ENCODE peak calls at places on chromosomes 1 and 21, in nine cellular contexts. A is tibial artery, I is spleen, F is endodermal cell, D is fibroblast of lung, U is WERI-Rb-1, G is thyroid gland, J is uterus, P is gastrocnemius medialis. S is an unnamed sample. For H3K36me3, the result is how much of the 10 kb centered on the place peaks cover.

GRCh38 chr21:16563795-16564194 is 834.0 kb downstream of the USP25 start:
- DNase-seq in A (no peak), I (no peak), F (peak), D (no peak), U (no peak), G (peak), J (no peak), P (no peak), S (no peak)

GRCh38 chr1:46581685-46582455 is 22.2 kb downstream of the MKNK1 start:
- DNase-seq in A (no peak), I (no peak), F (no peak), D (no peak), U (no peak), G (no peak), J (no peak), P (no peak), S (no peak)

GRCh38 chr1:204829133-204829532 is 41.5 kb upstream of the NFASC start:
- DNase-seq in A (no peak), I (no peak), F (peak), D (no peak), U (peak), G (no peak), J (no peak), P (no peak), S (no peak)

GRCh38 chr21:29257701-29258100 is 41.0 kb upstream of the BACH1 start:
- DNase-seq in A (no peak), I (no peak), F (no peak), D (no peak), U (no peak), G (no peak), J (no peak), P (no peak), S (no peak)

GRCh38 chr1:151399890-151400235 is 490 bp downstream of the PSMB4 start:
- DNase-seq in A (no peak), I (no peak), F (peak), D (peak), U (no peak), G (peak), J (no peak), P (no peak), S (no peak)

GRCh38 chr1:9985001-9985400 is 12.0 kb upstream of the RBP7 start:
- DNase-seq in A (no peak), I (no peak), F (no peak), D (peak), U (no peak), G (no peak), J (no peak), P (no peak), S (no peak)

GRCh38 chr1:42146127-42146915 is 6.9 kb upstream of the GUCA2B start:
- DNase-seq in A (no peak), I (no peak), F (no peak), D (no peak), U (no peak), G (no peak), J (no peak), P (no peak), S (peak)

GRCh38 chr1:170711682-170712081 is 47.8 kb downstream of the PRRX1 start:
- DNase-seq in A (no peak), I (no peak), F (no peak), D (peak), U (no peak), G (no peak), J (no peak), P (no peak), S (no peak)

GRCh38 chr1:204080163-204080903 is 7.4 kb downstream of the SOX13 start:
- DNase-seq in A (peak), I (peak), F (peak), D (peak), U (peak), G (peak), J (peak), P (peak), S (no peak)

GRCh38 chr1:89429062-89429461 is 65.2 kb downstream of the GBP6 start:
- DNase-seq in A (no peak), I (no peak), F (no peak), D (no peak), U (no peak), G (peak), J (no peak), P (no peak), S (no peak)

GRCh38 chr1:221087919-221088318 is 208.7 kb downstream of the HLX start:
- DNase-seq in A (no peak), I (no peak), F (no peak), D (peak), U (no peak), G (no peak), J (no peak), P (no peak), S (no peak)

GRCh38 chr1:22380024-22380785 is 71.4 kb upstream of the ZBTB40 start:
- DNase-seq in A (no peak), I (no peak), F (no peak), D (no peak), U (peak), G (no peak), J (no peak), P (no peak), S (no peak)

GRCh38 chr1:216926681-216927080 is 203.5 kb upstream of the ESRRG start:
- DNase-seq in A (no peak), I (no peak), F (no peak), D (no peak), U (no peak), G (no peak), J (no peak), P (no peak), S (no peak)

GRCh38 chr1:20868263-20868662 is 81.2 kb upstream of the HP1BP3 start:
- DNase-seq in A (no peak), I (no peak), F (no peak), D (no peak), U (no peak), G (no peak), J (no peak), P (no peak), S (no peak)

GRCh38 chr1:53091841-53092645 is 30.0 kb downstream of the PODN start:
- DNase-seq in A (no peak), I (no peak), F (no peak), D (no peak), U (no peak), G (peak), J (no peak), P (no peak), S (no peak)

GRCh38 chr21:27807596-27807995 is 840.7 kb upstream of the ADAMTS5 start:
- DNase-seq in A (no peak), I (no peak), F (no peak), D (no peak), U (no peak), G (no peak), J (no peak), P (no peak), S (no peak)

GRCh38 chr1:29590583-29591555 is 354.5 kb downstream of the PTPRU start:
- DNase-seq in A (no peak), I (no peak), F (peak), D (no peak), U (no peak), G (no peak), J (no peak), P (no peak), S (no peak)

GRCh38 chr1:97814121-97814520 is 106.7 kb downstream of the DPYD start:
- DNase-seq in A (no peak), I (no peak), F (no peak), D (no peak), U (no peak), G (no peak), J (no peak), P (no peak), S (no peak)

GRCh38 chr1:66951513-66951912 is 26.7 kb downstream of the MIER1 start:
- DNase-seq in A (no peak), I (no peak), F (no peak), D (peak), U (no peak), G (no peak), J (no peak), P (no peak), S (no peak)

GRCh38 chr1:2982615-2983318 is 38.5 kb upstream of the ACTRT2 start:
- DNase-seq in A (peak), I (peak), F (no peak), D (no peak), U (no peak), G (peak), J (no peak), P (no peak), S (no peak)

GRCh38 chr1:197448390-197448789 is 180.3 kb downstream of the CRB1 start:
- DNase-seq in A (no peak), I (no peak), F (no peak), D (no peak), U (no peak), G (no peak), J (no peak), P (no peak), S (no peak)

GRCh38 chr1:207085887-207086286 is 2.8 kb upstream of the C4BPB start:
- DNase-seq in A (no peak), I (no peak), F (peak), D (no peak), U (no peak), G (no peak), J (no peak), P (no peak), S (no peak)

GRCh38 chr1:34128186-34128889 is 36.7 kb downstream of the CSMD2 start:
- DNase-seq in A (no peak), I (no peak), F (peak), D (no peak), U (no peak), G (no peak), J (no peak), P (no peak), S (peak)

GRCh38 chr1:29179641-29180184 is 2.0 kb downstream of the SRSF4 start:
- DNase-seq in A (no peak), I (no peak), F (peak), D (peak), U (no peak), G (no peak), J (no peak), P (no peak), S (no peak)

GRCh38 chr1:203211812-203212211 is 17.7 kb downstream of the CHIT1 start:
- DNase-seq in A (no peak), I (no peak), F (no peak), D (no peak), U (no peak), G (no peak), J (no peak), P (no peak), S (no peak)

GRCh38 chr1:156910309-156910782 is 10.1 kb upstream of the LRRC71 start:
- DNase-seq in A (no peak), I (no peak), F (peak), D (no peak), U (peak), G (peak), J (no peak), P (no peak), S (no peak)

GRCh38 chr1:16213013-16213412 is 561 bp upstream of the ARHGEF19 start:
- DNase-seq in A (no peak), I (no peak), F (no peak), D (no peak), U (no peak), G (no peak), J (no peak), P (no peak), S (no peak)

GRCh38 chr1:243513726-243514491 is 258.1 kb downstream of the SDCCAG8 start:
- DNase-seq in A (no peak), I (no peak), F (no peak), D (peak), U (no peak), G (no peak), J (no peak), P (no peak), S (no peak)

GRCh38 chr1:107748529-107748928 is 216.5 kb downstream of the VAV3 start:
- DNase-seq in A (no peak), I (no peak), F (no peak), D (peak), U (no peak), G (no peak), J (no peak), P (no peak), S (no peak)

GRCh38 chr1:41861509-41862410 is 57.0 kb downstream of the HIVEP3 start:
- DNase-seq in A (no peak), I (no peak), F (no peak), D (no peak), U (no peak), G (no peak), J (peak), P (no peak), S (no peak)

GRCh38 chr1:244272471-244273261 is 179.0 kb downstream of the ADSS2 start:
- DNase-seq in A (peak), I (no peak), F (peak), D (peak), U (peak), G (peak), J (peak), P (peak), S (no peak)

GRCh38 chr1:200628223-200628868 is 7.8 kb upstream of the KIF14 start:
- DNase-seq in A (no peak), I (peak), F (no peak), D (no peak), U (no peak), G (no peak), J (no peak), P (no peak), S (no peak)

GRCh38 chr1:72197786-72198185 is 84.6 kb downstream of the NEGR1 start:
- DNase-seq in A (no peak), I (no peak), F (no peak), D (no peak), U (no peak), G (no peak), J (no peak), P (no peak), S (no peak)

GRCh38 chr1:67089685-67090208 is 35.8 kb upstream of the SLC35D1 start:
- DNase-seq in A (no peak), I (no peak), F (no peak), D (no peak), U (no peak), G (no peak), J (no peak), P (no peak), S (no peak)

GRCh38 chr1:168421399-168422004 is 122.3 kb downstream of the XCL2 start:
- DNase-seq in A (no peak), I (no peak), F (no peak), D (no peak), U (no peak), G (no peak), J (no peak), P (no peak), S (no peak)

GRCh38 chr1:168419746-168420145 is 124.1 kb downstream of the XCL2 start:
- DNase-seq in A (no peak), I (no peak), F (no peak), D (no peak), U (no peak), G (no peak), J (no peak), P (no peak), S (no peak)

GRCh38 chr1:168428063-168428731 is 115.6 kb downstream of the XCL2 start:
- DNase-seq in A (no peak), I (no peak), F (peak), D (no peak), U (no peak), G (no peak), J (peak), P (peak), S (no peak)

GRCh38 chr1:168422203-168422848 is 121.5 kb downstream of the XCL2 start:
- DNase-seq in A (no peak), I (no peak), F (peak), D (no peak), U (no peak), G (no peak), J (no peak), P (no peak), S (no peak)
- H3K27ac ChIP-seq in A (no peak), I (peak), F (no peak), D (no peak), U (no peak), G (no peak), J (no peak), P (no peak), S (no peak)

GRCh38 chr1:6784560-6785317 is 515 bp upstream of the CAMTA1 start:
- DNase-seq in A (peak), I (peak), F (peak), D (peak), U (peak), G (peak), J (peak), P (peak), S (peak)

GRCh38 chr1:6782151-6782550 is 3.1 kb upstream of the CAMTA1 start:
- DNase-seq in A (no peak), I (no peak), F (no peak), D (no peak), U (no peak), G (no peak), J (no peak), P (no peak), S (no peak)

GRCh38 chr1:6783956-6784559 is 1.2 kb upstream of the CAMTA1 start:
- DNase-seq in A (no peak), I (no peak), F (no peak), D (peak), U (no peak), G (no peak), J (no peak), P (no peak), S (no peak)

GRCh38 chr1:6785318-6785712 is at the start of gene CAMTA1:
- DNase-seq in A (no peak), I (peak), F (no peak), D (no peak), U (no peak), G (no peak), J (no peak), P (no peak), S (no peak)

DNA sequence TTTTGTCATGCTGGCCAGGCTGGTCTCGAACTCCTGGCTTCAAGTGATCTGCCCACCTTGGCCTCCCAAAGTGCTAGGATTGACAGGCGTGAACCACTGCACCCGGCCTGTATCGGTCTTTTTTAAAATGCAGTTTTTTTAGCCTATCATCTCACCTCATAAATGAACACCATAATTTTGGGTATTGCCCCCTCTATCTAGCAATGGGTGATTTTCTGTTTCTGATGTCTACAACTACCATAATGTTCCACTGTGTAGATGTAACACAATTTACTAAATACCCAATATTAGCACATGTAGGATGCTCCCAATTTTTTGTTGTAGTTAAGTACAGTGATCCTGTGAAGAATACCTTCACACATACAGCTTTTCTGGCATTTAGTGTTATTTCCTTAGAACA is 2.0 kb upstream of the CAMTA1 start:
- DNase-seq in A (no peak), I (no peak), F (no peak), D (no peak), U (no peak), G (no peak), J (no peak), P (no peak), S (no peak)
- H3K4me3 ChIP-seq in A (peak), I (no peak), F (peak), D (peak), U (peak), G (no peak), J (no peak), P (peak), S (no peak)

GRCh38 chr1:11817192-11817591 is 11.2 kb downstream of the CLCN6 start:
- DNase-seq in A (peak), I (no peak), F (no peak), D (no peak), U (no peak), G (no peak), J (no peak), P (no peak), S (no peak)
- H3K36me3 ChIP-seq in A (half or more), I (under half), F (half or more), D (under half), U (under half), G (under half), J (under half), P (half or more), S (under half)

GRCh38 chr1:246932366-246932700 is 585 bp upstream of the AHCTF1 start:
- DNase-seq in A (no peak), I (no peak), F (no peak), D (no peak), U (no peak), G (no peak), J (no peak), P (no peak), S (no peak)
- H3K27ac ChIP-seq in A (peak), I (peak), F (peak), D (no peak), U (peak), G (peak), J (peak), P (peak), S (peak)